ENCODE peak calls at places on chromosomes 7 and 10, in four cellular contexts. T is BJ; C is HFF-Myc; G is activated CD8-positive, alpha-beta T cell treated with anti-CD3 and anti-CD28 coated beads, Interleukin-2, amount 10 ng/mL, durations not matched to agents 7 days and 5 days. V is an unnamed sample.

GRCh38 chr10:110725809-110726641 is 81.9 kb downstream of the RBM20 start:
- DNase-seq in T (no peak), C (no peak), G (no peak), V (peak)

GRCh38 chr7:104207731-104208420 is at the start of gene ORC5:
- DNase-seq in C (peak), T (peak), G (peak), V (peak)

GRCh38 chr10:24894728-24895127 is 57.7 kb downstream of the PRTFDC1 start:
- DNase-seq in T (no peak), G (peak), C (no peak), V (no peak)

GRCh38 chr10:89369142-89370105 is 8.4 kb upstream of the IFIT1B start:
- DNase-seq in G (peak), C (no peak), T (no peak), V (peak)

GRCh38 chr7:150805864-150806263 is 5.3 kb downstream of the TMEM176A start:
- DNase-seq in G (no peak), T (no peak), C (no peak), V (no peak)

GRCh38 chr7:47816647-47817046 is 131.6 kb downstream of the PKD1L1 start:
- DNase-seq in T (no peak), C (no peak), G (no peak), V (peak)

GRCh38 chr7:52764502-52765169 is 270.8 kb upstream of the POM121L12 start:
- DNase-seq in C (no peak), T (no peak), G (no peak), V (no peak)

GRCh38 chr7:100156331-100157068 is 2.0 kb downstream of the TRAPPC14 start:
- DNase-seq in G (no peak), C (no peak), T (no peak), V (no peak)

GRCh38 chr7:105222953-105223352 is 165.8 kb downstream of the SRPK2 start:
- DNase-seq in C (no peak), T (no peak), G (no peak), V (no peak)

GRCh38 chr10:11589738-11590137 is 21.7 kb downstream of the USP6NL start:
- DNase-seq in T (no peak), C (no peak), G (no peak), V (no peak)

GRCh38 chr10:71076473-71077142 is 135.8 kb upstream of the UNC5B start:
- DNase-seq in T (no peak), G (no peak), C (no peak), V (no peak)

GRCh38 chr10:132752961-132753360 is 33.0 kb downstream of the NKX6-2 start:
- DNase-seq in T (no peak), G (no peak), C (no peak), V (no peak)

GRCh38 chr10:72925951-72926465 is 28.6 kb downstream of the PLA2G12B start:
- DNase-seq in C (no peak), T (no peak), G (no peak), V (no peak)

GRCh38 chr7:99030145-99030856 is 113.6 kb downstream of the SMURF1 start:
- DNase-seq in G (no peak), C (no peak), T (no peak), V (no peak)

GRCh38 chr10:77921395-77921794 is 5.2 kb downstream of the DLG5 start:
- DNase-seq in C (no peak), T (no peak), G (no peak), V (no peak)

GRCh38 chr10:31929986-31930675 is 1.5 kb upstream of the ARHGAP12 start:
- DNase-seq in C (no peak), G (peak), T (no peak), V (no peak)

GRCh38 chr10:87038786-87039185 is 18.7 kb downstream of the FAM25A start:
- DNase-seq in G (no peak), T (no peak), C (no peak), V (no peak)

GRCh38 chr10:42479057-42479456 is 159.3 kb downstream of the ZNF33B start:
- DNase-seq in T (no peak), G (no peak), C (no peak), V (no peak)

GRCh38 chr10:60962946-60963345 is 19.0 kb upstream of the RHOBTB1 start:
- DNase-seq in G (no peak), C (no peak), T (no peak), V (peak)

GRCh38 chr7:47153571-47153970 is 428.3 kb downstream of the TNS3 start:
- DNase-seq in G (no peak), T (no peak), C (no peak), V (no peak)

GRCh38 chr7:97025130-97025499 is 484 bp upstream of the DLX5 start:
- DNase-seq in G (no peak), C (no peak), T (no peak), V (no peak)

V was measured in HCEC 1CT.